ENCODE peak calls at places on chromosomes 7 and 10, in four cellular contexts. One of them, this sample, is unnamed.

GRCh38 chr10:126013489-126014281 is 117.3 kb downstream of the FANK1 start:
- DNase-seq in cerebellum: no peak
- DNase-seq in RPMI8226: no peak
- DNase-seq in SHP77: peak
- DNase-seq in this sample: peak

GRCh38 chr10:121804460-121804859 is 123.4 kb downstream of the ATE1 start:
- DNase-seq in cerebellum: no peak
- DNase-seq in SHP77: no peak
- DNase-seq in RPMI8226: no peak
- DNase-seq in this sample: no peak

GRCh38 chr10:24277771-24278518 is 69.0 kb downstream of the KIAA1217 start:
- DNase-seq in SHP77: no peak
- DNase-seq in cerebellum: no peak
- DNase-seq in RPMI8226: no peak
- DNase-seq in this sample: peak

GRCh38 chr7:82417898-82418297 is 25.7 kb downstream of the CACNA2D1 start:
- DNase-seq in SHP77: no peak
- DNase-seq in cerebellum: no peak
- DNase-seq in RPMI8226: no peak
- DNase-seq in this sample: no peak

GRCh38 chr10:112999102-112999501 is 49.1 kb downstream of the TCF7L2 start:
- DNase-seq in RPMI8226: no peak
- DNase-seq in SHP77: no peak
- DNase-seq in cerebellum: no peak
- DNase-seq in this sample: no peak

GRCh38 chr7:139224219-139224618 is 6.8 kb upstream of the UBN2 start:
- DNase-seq in SHP77: no peak
- DNase-seq in cerebellum: no peak
- DNase-seq in RPMI8226: no peak
- DNase-seq in this sample: no peak

GRCh38 chr10:110533149-110533548 is 34.3 kb upstream of the SMC3 start:
- DNase-seq in SHP77: no peak
- DNase-seq in cerebellum: no peak
- DNase-seq in RPMI8226: no peak
- DNase-seq in this sample: no peak

GRCh38 chr10:121042342-121042741 is 191.2 kb downstream of the WDR11 start:
- DNase-seq in cerebellum: no peak
- DNase-seq in SHP77: no peak
- DNase-seq in RPMI8226: no peak
- DNase-seq in this sample: no peak

GRCh38 chr10:129039406-129040345 is 427.4 kb upstream of the MGMT start:
- DNase-seq in RPMI8226: peak
- DNase-seq in cerebellum: no peak
- DNase-seq in SHP77: no peak
- DNase-seq in this sample: no peak

GRCh38 chr10:55497893-55498499 is 697.0 kb upstream of the PCDH15 start:
- DNase-seq in cerebellum: no peak
- DNase-seq in SHP77: no peak
- DNase-seq in RPMI8226: no peak
- DNase-seq in this sample: no peak

GRCh38 chr7:133019590-133019989 is 62.3 kb downstream of the CHCHD3 start:
- DNase-seq in SHP77: no peak
- DNase-seq in cerebellum: no peak
- DNase-seq in RPMI8226: no peak
- DNase-seq in this sample: no peak

GRCh38 chr7:37765872-37766525 is 82.4 kb upstream of the NME8 start:
- DNase-seq in cerebellum: no peak
- DNase-seq in SHP77: no peak
- DNase-seq in RPMI8226: no peak
- DNase-seq in this sample: no peak

GRCh38 chr10:78953124-78954008 is 115.4 kb upstream of the ZMIZ1 start:
- DNase-seq in RPMI8226: no peak
- DNase-seq in SHP77: no peak
- DNase-seq in cerebellum: no peak
- DNase-seq in this sample: peak

GRCh38 chr7:94630855-94631254 is 25.1 kb downstream of the SGCE start:
- DNase-seq in SHP77: no peak
- DNase-seq in cerebellum: no peak
- DNase-seq in RPMI8226: no peak
- DNase-seq in this sample: no peak

GRCh38 chr7:25894002-25894901 is 257.7 kb upstream of the NFE2L3 start:
- DNase-seq in cerebellum: no peak
- DNase-seq in SHP77: peak
- DNase-seq in RPMI8226: peak
- DNase-seq in this sample: peak

GRCh38 chr10:97851341-97852001 is 1.8 kb downstream of the GOLGA7B start:
- DNase-seq in RPMI8226: peak
- DNase-seq in cerebellum: peak
- DNase-seq in SHP77: no peak
- DNase-seq in this sample: no peak

GRCh38 chr7:50203521-50203920 is 101.0 kb upstream of the IKZF1 start:
- DNase-seq in RPMI8226: no peak
- DNase-seq in cerebellum: no peak
- DNase-seq in SHP77: no peak
- DNase-seq in this sample: no peak

GRCh38 chr10:20978617-20979016 is 81.5 kb upstream of the NEBL start:
- DNase-seq in cerebellum: no peak
- DNase-seq in RPMI8226: no peak
- DNase-seq in SHP77: no peak
- DNase-seq in this sample: no peak

GRCh38 chr7:32892521-32893224 is 1.1 kb upstream of the KBTBD2 start:
- DNase-seq in RPMI8226: peak
- DNase-seq in SHP77: peak
- DNase-seq in cerebellum: peak
- DNase-seq in this sample: peak

GRCh38 chr10:8036521-8037198 is 17.8 kb upstream of the GATA3 start:
- DNase-seq in cerebellum: no peak
- DNase-seq in SHP77: no peak
- DNase-seq in RPMI8226: no peak
- DNase-seq in this sample: no peak

This sample was measured in M059J.